ENCODE peak calls at places on chromosome 14, in six cellular contexts. O is CD8-positive, alpha-beta T cell; A is AG09319; G is fibroblast of pulmonary artery; Y is neural progenitor cell; R is RWPE1. P is an unnamed sample.

GRCh38 chr14:38389666-38390065 is 133.8 kb upstream of the CLEC14A start:
- DNase-seq in R (no peak), G (peak), A (peak), Y (no peak), O (no peak), P (no peak)

GRCh38 chr14:68668028-68668427 is 124.8 kb downstream of the ZFP36L1 start:
- DNase-seq in G (no peak), Y (no peak), O (no peak), A (no peak), R (no peak), P (peak)

GRCh38 chr14:69703047-69704046 is 63.6 kb upstream of the SRSF5 start:
- DNase-seq in A (no peak), G (no peak), Y (no peak), R (no peak), O (no peak), P (no peak)

GRCh38 chr14:81169711-81170103 is 51.1 kb downstream of the GTF2A1 start:
- DNase-seq in G (no peak), R (no peak), O (no peak), A (no peak), Y (peak), P (no peak)

GRCh38 chr14:28671425-28671824 is 95.2 kb upstream of the FOXG1 start:
- DNase-seq in R (peak), G (peak), A (no peak), O (no peak), Y (no peak), P (no peak)

GRCh38 chr14:76486251-76486743 is 110.4 kb downstream of the ESRRB start:
- DNase-seq in R (no peak), Y (no peak), O (no peak), A (no peak), G (no peak), P (no peak)

GRCh38 chr14:93185333-93185688 is 194 bp downstream of the LYSET start:
- DNase-seq in G (no peak), O (no peak), Y (no peak), A (no peak), R (no peak), P (no peak)

GRCh38 chr14:38412654-38413053 is 156.8 kb upstream of the CLEC14A start:
- DNase-seq in A (no peak), G (no peak), Y (no peak), R (no peak), O (no peak), P (no peak)

GRCh38 chr14:49991491-49991890 is 98.6 kb downstream of the ARF6 start:
- DNase-seq in O (no peak), R (no peak), A (no peak), G (peak), Y (peak), P (no peak)

GRCh38 chr14:96639550-96639949 is 137.4 kb downstream of the PAPOLA start:
- DNase-seq in G (no peak), O (no peak), A (no peak), Y (no peak), R (no peak), P (no peak)

GRCh38 chr14:96904201-96904600 is 107.0 kb downstream of the VRK1 start:
- DNase-seq in O (no peak), A (no peak), R (peak), G (no peak), Y (no peak), P (no peak)

GRCh38 chr14:30610719-30611388 is 11.3 kb upstream of the SCFD1 start:
- DNase-seq in Y (no peak), R (peak), O (peak), A (peak), G (peak), P (no peak)

GRCh38 chr14:94481468-94482131 is 5.6 kb upstream of the SERPINA9 start:
- DNase-seq in A (no peak), G (peak), R (no peak), Y (no peak), O (no peak), P (no peak)

GRCh38 chr14:93991212-93991611 is 5.9 kb upstream of the CCDC197 start:
- DNase-seq in O (no peak), Y (no peak), R (no peak), A (no peak), G (no peak), P (no peak)

GRCh38 chr14:35963209-35963608 is 137.1 kb downstream of the BRMS1L start:
- DNase-seq in G (no peak), Y (peak), R (no peak), A (no peak), O (no peak), P (no peak)

GRCh38 chr14:50082308-50082742 is 34.0 kb downstream of the VCPKMT start:
- DNase-seq in Y (no peak), R (no peak), G (no peak), A (no peak), O (peak), P (no peak)

GRCh38 chr14:22200977-22201605 is 387.9 kb downstream of the DAD1 start:
- DNase-seq in Y (peak), A (no peak), G (peak), O (no peak), R (peak), P (no peak)

GRCh38 chr14:104284107-104284592 is 145.8 kb downstream of the KIF26A start:
- DNase-seq in O (no peak), R (no peak), Y (peak), A (no peak), G (no peak), P (no peak)

GRCh38 chr14:22991852-22992251 is 9.5 kb upstream of the AJUBA start:
- DNase-seq in O (no peak), R (no peak), A (no peak), G (no peak), Y (no peak), P (no peak)

GRCh38 chr14:93430889-93431670 is at the start of gene UNC79:
- DNase-seq in Y (peak), O (no peak), A (no peak), R (no peak), G (peak), P (peak)

GRCh38 chr14:64417771-64418125 is 29.6 kb downstream of the MTHFD1 start:
- DNase-seq in R (no peak), Y (no peak), A (no peak), G (no peak), O (no peak), P (no peak)

GRCh38 chr14:91714805-91715204 is 17.1 kb downstream of the CATSPERB start:
- DNase-seq in Y (peak), R (no peak), G (no peak), A (no peak), O (peak), P (no peak)

GRCh38 chr14:71687115-71687836 is 245.0 kb upstream of the RGS6 start:
- DNase-seq in Y (no peak), G (peak), A (no peak), O (no peak), R (no peak), P (no peak)

GRCh38 chr14:20681348-20682126 is 2.8 kb upstream of the RNASE4 start:
- DNase-seq in Y (peak), R (peak), A (peak), O (peak), G (peak), P (peak)

GRCh38 chr14:20683896-20684661 is at the start of gene RNASE4:
- DNase-seq in R (peak), O (peak), Y (peak), A (no peak), G (peak), P (peak)

GRCh38 chr14:20682127-20682434 is 2.3 kb upstream of the RNASE4 start:
- DNase-seq in G (no peak), Y (no peak), R (no peak), O (no peak), A (no peak), P (no peak)

GRCh38 chr14:20683125-20683895 is 1.1 kb upstream of the RNASE4 start:
- DNase-seq in R (peak), G (peak), A (peak), O (peak), Y (peak), P (peak)

DNA sequence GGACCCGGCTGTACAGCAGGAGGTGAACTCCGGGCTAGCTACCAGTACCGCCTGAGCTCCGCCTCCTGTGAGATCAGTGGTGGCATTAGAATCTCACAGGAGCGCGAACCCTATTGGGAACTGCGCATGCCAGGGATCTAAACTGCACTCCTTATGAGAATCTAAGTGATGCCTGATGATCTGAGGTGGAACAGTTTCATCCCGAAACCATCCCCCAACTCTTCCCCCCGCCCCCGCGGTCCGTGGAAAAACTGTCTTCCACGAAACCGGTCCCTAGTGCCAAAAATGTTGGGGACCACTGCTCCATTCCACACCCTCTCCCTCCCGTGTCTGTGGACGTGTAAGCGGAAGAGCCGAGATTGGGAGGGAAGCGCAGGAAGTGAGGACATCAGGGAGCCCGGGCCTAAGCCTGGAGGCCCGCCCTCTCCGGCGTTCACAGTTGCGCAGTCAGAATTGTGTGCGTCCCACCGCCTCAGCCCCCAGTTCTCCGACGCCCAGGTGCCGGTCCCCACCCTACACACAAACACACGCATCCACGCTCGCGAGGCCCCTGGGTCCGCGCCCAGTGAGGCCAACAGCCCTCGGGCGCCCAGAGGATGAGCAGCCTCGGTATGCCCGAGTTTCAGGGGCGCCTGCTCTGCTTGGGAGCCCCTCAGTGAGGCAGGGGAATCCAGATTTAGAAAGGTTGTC is 1.8 kb upstream of the RNASE4 start:
- DNase-seq in R (peak), A (peak), O (peak), G (peak), Y (peak), P (peak)
- TF ChIP-seq CTCF in R (peak), A (no peak), O (no peak), G (no peak), Y (no peak), P (no peak)

GRCh38 chr14:52929192-52929807 is 21.6 kb downstream of the FERMT2 start:
- DNase-seq in A (no peak), R (no peak), Y (no peak), O (no peak), G (no peak), P (no peak)
- TF ChIP-seq CTCF in A (no peak), R (no peak), Y (no peak), O (no peak), G (no peak), P (no peak)

GRCh38 chr14:32977913-32978312 is 39.2 kb downstream of the NPAS3 start:
- DNase-seq in A (no peak), R (no peak), G (no peak), O (no peak), Y (no peak), P (no peak)
- TF ChIP-seq CTCF in A (no peak), R (no peak), G (no peak), O (no peak), Y (no peak), P (no peak)

GRCh38 chr14:56552615-56553014 is 27.0 kb upstream of the TMEM260 start:
- DNase-seq in G (no peak), Y (peak), A (no peak), R (no peak), O (no peak), P (no peak)
- TF ChIP-seq CTCF in G (no peak), Y (peak), A (no peak), R (no peak), O (no peak), P (no peak)